ENCODE peak calls at places on chromosomes 13 and 19, in nine cellular contexts. B is activated CD8-positive, alpha-beta memory T cell treated with anti-CD3 and anti-CD28 coated beads, Interleukin-2, amount 10 ng/mL, durations not matched to agents 7 days and 5 days; E is HCT116; Z is A549; A is WTC11; W is activated T-cell treated with anti-CD3 and anti-CD28 coated beads for 1 hour; U is fibroblast of mammary gland; V is HS-5; H is caudate nucleus. G is an unnamed sample.

GRCh38 chr13:39787086-39787487 is 131.6 kb downstream of the COG6 start:
- DNase-seq in B (no peak), E (no peak), Z (no peak), A (no peak), W (no peak), U (peak), V (no peak), H (no peak), G (no peak)

GRCh38 chr19:38684078-38684861 is 36.8 kb downstream of the ACTN4 start:
- DNase-seq in B (peak), E (peak), Z (peak), A (no peak), W (no peak), U (peak), V (peak), H (no peak), G (peak)

GRCh38 chr13:23348270-23349126 is 85.0 kb downstream of the SACS start:
- DNase-seq in B (no peak), E (no peak), Z (peak), A (no peak), W (no peak), U (peak), V (no peak), H (no peak), G (no peak)

GRCh38 chr19:51542699-51543098 is 11.2 kb upstream of the SIGLEC6 start:
- DNase-seq in B (no peak), E (no peak), Z (no peak), A (no peak), W (no peak), U (no peak), V (no peak), H (no peak), G (no peak)

GRCh38 chr19:5575553-5575952 is 7.8 kb upstream of the TINCR start:
- DNase-seq in B (no peak), E (no peak), Z (no peak), A (no peak), W (no peak), U (no peak), V (no peak), H (no peak), G (no peak)

GRCh38 chr19:48371367-48371766 is 7.2 kb downstream of the SYNGR4 start:
- DNase-seq in B (no peak), E (no peak), Z (no peak), A (no peak), W (no peak), U (no peak), V (no peak), H (no peak), G (no peak)

GRCh38 chr13:26867451-26868067 is 107.0 kb upstream of the GPR12 start:
- DNase-seq in B (no peak), E (no peak), Z (peak), A (peak), W (no peak), U (peak), V (no peak), H (no peak), G (peak)

GRCh38 chr13:30829145-30829544 is 76.9 kb upstream of the MEDAG start:
- DNase-seq in B (no peak), E (peak), Z (peak), A (no peak), W (no peak), U (peak), V (peak), H (no peak), G (peak)

GRCh38 chr13:30051531-30052060 is 201.2 kb upstream of the UBL3 start:
- DNase-seq in B (no peak), E (no peak), Z (no peak), A (no peak), W (no peak), U (no peak), V (no peak), H (no peak), G (no peak)

GRCh38 chr19:13018037-13018914 is 23.0 kb downstream of the NFIX start:
- DNase-seq in B (no peak), E (no peak), Z (no peak), A (peak), W (no peak), U (peak), V (no peak), H (no peak), G (no peak)

GRCh38 chr13:33764716-33765115 is 53.2 kb upstream of the RFC3 start:
- DNase-seq in B (no peak), E (no peak), Z (no peak), A (no peak), W (no peak), U (no peak), V (no peak), H (no peak), G (no peak)

GRCh38 chr13:50123862-50124535 is 108.8 kb downstream of the KCNRG start:
- DNase-seq in B (peak), E (peak), Z (peak), A (peak), W (peak), U (peak), V (no peak), H (no peak), G (peak)

GRCh38 chr19:11208526-11209471 is 11.5 kb upstream of the KANK2 start:
- DNase-seq in B (no peak), E (no peak), Z (no peak), A (no peak), W (no peak), U (no peak), V (no peak), H (no peak), G (peak)

GRCh38 chr13:90640976-90641375 is 706.5 kb upstream of the MIR17HG start:
- DNase-seq in B (no peak), E (no peak), Z (no peak), A (no peak), W (no peak), U (peak), V (no peak), H (no peak), G (peak)

GRCh38 chr19:54451331-54451871 is 2.4 kb downstream of the LENG8 start:
- DNase-seq in B (no peak), E (no peak), Z (no peak), A (no peak), W (no peak), U (peak), V (no peak), H (no peak), G (no peak)

GRCh38 chr19:6744381-6745288 is 5.2 kb downstream of the TRIP10 start:
- DNase-seq in B (no peak), E (no peak), Z (peak), A (no peak), W (no peak), U (peak), V (no peak), H (no peak), G (peak)